ENCODE peak calls at places on chromosomes 7 and 10, in seven cellular contexts. P, S, W, Q, D, I and T are unnamed samples.

GRCh38 chr7:48028937-48029336 is at the start of gene SUN3:
- DNase-seq in P (no peak), S (no peak), W (no peak), Q (no peak), D (no peak), I (no peak), T (no peak)

GRCh38 chr7:11021468-11021867 is 47.8 kb downstream of the PHF14 start:
- DNase-seq in P (no peak), S (no peak), W (no peak), Q (no peak), D (no peak), I (no peak), T (no peak)

GRCh38 chr10:24324651-24325050 is 115.7 kb downstream of the KIAA1217 start:
- DNase-seq in P (no peak), S (no peak), W (no peak), Q (no peak), D (no peak), I (no peak), T (no peak)

GRCh38 chr7:3134715-3135114 is 91.0 kb upstream of the CARD11 start:
- DNase-seq in P (peak; percentile 22), S (no peak), W (no peak), Q (no peak), D (no peak), I (no peak), T (no peak)

GRCh38 chr10:35382096-35382495 is 45.8 kb downstream of the CCNY start:
- DNase-seq in P (no peak), S (no peak), W (no peak), Q (no peak), D (no peak), I (no peak), T (no peak)

GRCh38 chr7:18305866-18306265 is 189.7 kb upstream of the HDAC9 start:
- DNase-seq in P (no peak), S (no peak), W (no peak), Q (no peak), D (no peak), I (peak; percentile 16), T (no peak)

GRCh38 chr7:25720427-25720826 is 431.6 kb upstream of the NFE2L3 start:
- DNase-seq in P (peak; percentile 74), S (peak; percentile 2), W (no peak), Q (no peak), D (no peak), I (peak; percentile 42), T (peak; percentile 16)

GRCh38 chr7:128136215-128136597 is 104.9 kb upstream of the LEP start:
- DNase-seq in P (peak; percentile 55), S (no peak), W (peak; percentile 72), Q (peak; percentile 75), D (no peak), I (no peak), T (no peak)

GRCh38 chr7:34357068-34357467 is 300.9 kb upstream of the NPSR1 start:
- DNase-seq in P (peak; percentile 36), S (no peak), W (no peak), Q (no peak), D (no peak), I (no peak), T (no peak)

GRCh38 chr10:452512-453504 is 236.7 kb downstream of the DIP2C start:
- DNase-seq in P (no peak), S (no peak), W (no peak), Q (no peak), D (no peak), I (peak; percentile 72), T (no peak)

GRCh38 chr7:84218681-84219080 is 24.1 kb upstream of the SEMA3A start:
- DNase-seq in P (no peak), S (peak; percentile 84), W (no peak), Q (no peak), D (no peak), I (no peak), T (peak; percentile 73)

GRCh38 chr10:79286318-79286951 is 60.8 kb upstream of the PPIF start:
- DNase-seq in P (no peak), S (peak; percentile 29), W (no peak), Q (no peak), D (no peak), I (peak; percentile 58), T (peak; percentile 55)

GRCh38 chr10:129740532-129741279 is 223.4 kb downstream of the EBF3 start:
- DNase-seq in P (peak; percentile 16), S (no peak), W (peak; percentile 31), Q (peak; percentile 41), D (no peak), I (no peak), T (no peak)

GRCh38 chr10:82228701-82229100 is 353.7 kb downstream of the NRG3 start:
- DNase-seq in P (no peak), S (no peak), W (no peak), Q (no peak), D (no peak), I (no peak), T (no peak)

GRCh38 chr7:55591282-55591931 is 19.1 kb upstream of the VOPP1 start:
- DNase-seq in P (no peak), S (no peak), W (no peak), Q (no peak), D (no peak), I (no peak), T (no peak)

DNA sequence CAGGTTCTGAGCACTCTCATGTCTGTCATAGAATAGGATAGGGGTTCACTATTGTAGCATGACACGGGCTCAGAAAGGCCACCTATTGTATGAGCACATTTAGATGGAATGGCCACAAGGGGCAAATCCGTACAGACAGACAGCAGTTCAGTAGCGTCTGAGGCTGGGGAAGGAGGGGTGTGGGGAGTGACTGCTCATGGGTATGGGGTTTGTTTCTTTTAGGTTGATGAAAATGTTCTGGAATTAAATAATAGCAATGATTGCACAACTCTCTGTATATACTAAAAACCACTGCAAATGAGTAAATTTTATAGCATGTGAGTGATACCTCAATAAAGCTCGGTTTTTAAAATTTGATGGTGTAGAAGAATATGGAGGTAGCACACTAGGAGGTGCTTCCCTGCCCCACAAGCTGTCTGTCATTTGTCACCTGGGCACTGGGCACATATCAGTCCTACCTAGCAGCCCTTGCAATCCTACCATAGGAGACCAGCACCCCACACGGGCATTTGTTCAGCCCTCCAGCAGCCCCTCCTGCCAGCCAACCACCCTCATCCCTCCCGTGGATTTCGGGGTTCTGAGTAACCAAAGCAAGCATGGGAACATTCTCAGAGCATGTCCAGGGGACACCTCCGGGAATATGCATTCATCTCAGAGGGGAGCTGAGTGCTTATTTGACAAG is 35.2 kb downstream of the KCNMA1 start:
- DNase-seq in P (no peak), S (peak; percentile 89), W (no peak), Q (no peak), D (no peak), I (no peak), T (peak; percentile 30)
- H3K18ac ChIP-seq in P (no peak overlapping the region), S (peak overlapping the region; percentile 74), W (no peak overlapping the region), Q (peak overlapping the region; percentile 24), D (peak overlapping the region; percentile 55), I (peak overlapping the region; percentile 39), T (peak overlapping the region; percentile 18)

GRCh38 chr10:50554381-50554994 is 69.3 kb downstream of the SGMS1 start:
- DNase-seq in P (no peak), S (no peak), W (no peak), Q (no peak), D (no peak), I (no peak), T (no peak)

GRCh38 chr10:50551894-50552293 is 71.9 kb downstream of the SGMS1 start:
- DNase-seq in P (no peak), S (no peak), W (no peak), Q (no peak), D (no peak), I (no peak), T (no peak)

GRCh38 chr10:50552771-50553535 is 70.8 kb downstream of the SGMS1 start:
- DNase-seq in P (peak; percentile 71), S (peak; percentile 36), W (no peak), Q (no peak), D (no peak), I (no peak), T (peak; percentile 28)

GRCh38 chr10:50552308-50552707 is 71.4 kb downstream of the SGMS1 start:
- DNase-seq in P (no peak), S (peak; percentile 96), W (no peak), Q (no peak), D (no peak), I (peak; percentile 44), T (peak; percentile 77)

DNA sequence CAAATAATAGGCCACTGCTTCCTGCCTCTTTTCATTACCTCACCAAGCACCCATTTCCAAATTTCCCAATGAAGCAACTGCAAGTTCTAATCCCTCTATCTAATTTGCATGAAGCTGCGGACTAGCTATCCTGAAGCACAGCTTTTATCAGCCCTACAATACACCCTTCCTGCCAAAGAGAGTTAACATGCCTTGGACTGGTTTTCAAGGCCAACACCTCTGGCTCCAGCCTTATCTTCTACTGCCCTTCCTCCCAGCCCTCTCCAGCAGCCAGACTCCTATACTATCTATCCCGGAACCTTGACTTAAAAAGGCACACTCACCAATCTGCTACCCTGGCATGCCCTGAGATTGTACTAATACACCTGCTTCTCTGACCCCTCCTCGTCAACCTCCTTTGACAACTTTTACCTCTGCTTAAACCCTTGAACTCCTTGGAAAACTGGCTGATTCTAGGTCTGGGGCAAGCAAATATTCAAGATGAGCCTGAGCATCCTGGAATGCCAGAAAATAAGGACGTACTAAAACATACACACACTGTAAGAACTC is 73.4 kb downstream of the SGMS1 start:
- DNase-seq in P (peak; percentile 96), S (peak; percentile 18), W (no peak), Q (no peak), D (no peak), I (no peak), T (no peak)
- H3K4me2 ChIP-seq in P (no peak overlapping the region), S (peak overlapping the region; percentile 35), W (no peak overlapping the region), Q (no peak overlapping the region), D (no peak overlapping the region), I (no peak overlapping the region), T (no peak overlapping the region)

GRCh38 chr7:137987563-137987962 is 14.3 kb downstream of the CREB3L2 start:
- DNase-seq in P (no peak), S (no peak), W (no peak), Q (no peak), D (no peak), I (no peak), T (no peak)
- H3K4me1 ChIP-seq in P (peaks cover 4% of the 10 kb centered on the region), S (peaks cover 49% of the 10 kb centered on the region), W (peaks cover 14% of the 10 kb centered on the region), Q (peaks cover 13% of the 10 kb centered on the region), D (peaks cover 11% of the 10 kb centered on the region), I (peaks cover 28% of the 10 kb centered on the region), T (peaks cover 28% of the 10 kb centered on the region)

DNA sequence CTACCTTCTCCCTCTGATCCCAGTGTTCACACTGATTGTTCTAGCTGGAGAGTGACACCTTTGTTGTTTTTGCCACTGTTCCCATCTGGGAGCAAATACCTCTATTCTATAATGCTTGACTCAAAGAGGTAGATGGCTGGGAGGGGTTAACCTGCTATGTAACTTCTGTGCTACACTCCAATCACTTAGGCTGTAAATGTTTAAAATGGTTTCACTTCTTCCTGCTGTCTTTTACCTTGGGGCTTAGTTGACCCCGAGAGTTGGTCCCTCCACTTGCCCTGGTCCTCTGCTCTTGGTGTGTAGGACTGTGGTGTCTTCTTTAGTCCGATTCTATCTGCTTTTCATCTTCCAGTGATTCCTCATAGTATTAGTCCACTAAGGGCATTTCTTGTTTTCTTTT is 22.3 kb downstream of the KLHDC10 start:
- DNase-seq in P (peak; percentile 5), S (no peak), W (no peak), Q (no peak), D (no peak), I (no peak), T (no peak)
- H3K18ac ChIP-seq in P (no peak overlapping the region), S (no peak overlapping the region), W (no peak overlapping the region), Q (no peak overlapping the region), D (no peak overlapping the region), I (no peak overlapping the region), T (no peak overlapping the region)

DNA sequence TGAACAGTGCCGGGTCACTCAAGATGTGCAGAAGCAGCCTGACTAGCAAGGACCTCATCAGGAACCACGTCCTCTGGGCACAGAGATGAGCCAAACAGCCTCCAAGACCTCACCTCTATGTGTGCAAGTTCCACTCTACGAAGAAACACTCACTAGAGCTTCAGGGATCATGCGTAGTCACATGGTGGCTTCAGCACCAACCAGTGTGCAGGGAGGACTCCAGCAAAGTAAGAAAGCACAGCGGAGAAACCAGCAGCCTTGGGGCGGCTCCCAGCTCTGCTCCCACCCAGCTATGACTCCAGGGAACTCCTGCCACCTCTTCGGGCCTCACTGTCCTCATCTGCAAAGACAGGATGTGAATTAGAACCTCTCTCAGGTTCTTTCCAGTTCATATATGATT is 58.3 kb downstream of the SLIT1 start:
- DNase-seq in P (no peak), S (no peak), W (no peak), Q (no peak), D (no peak), I (peak; percentile 4), T (no peak)
- H3K4me2 ChIP-seq in P (no peak overlapping the region), S (no peak overlapping the region), W (no peak overlapping the region), Q (no peak overlapping the region), D (no peak overlapping the region), I (no peak overlapping the region), T (no peak overlapping the region)